ENCODE peak calls at places on chromosome 9, in five cellular contexts. E is tibial artery, T is B cell, X is stomach, J is A673. Y is an unnamed sample.

GRCh38 chr9:16033253-16033652 is 480.4 kb downstream of the CCDC171 start:
- DNase-seq in X (no peak), T (no peak), J (no peak), E (no peak), Y (no peak)

GRCh38 chr9:109192732-109193361 is 25.8 kb upstream of the FRRS1L start:
- DNase-seq in E (no peak), T (no peak), J (no peak), X (peak), Y (no peak)

GRCh38 chr9:136143215-136144001 is 24.7 kb upstream of the TMEM250 start:
- DNase-seq in T (no peak), X (no peak), E (no peak), J (peak), Y (no peak)

GRCh38 chr9:110058304-110058953 is 149.5 kb downstream of the C9orf152 start:
- DNase-seq in X (peak), J (peak), E (no peak), T (peak), Y (no peak)

GRCh38 chr9:125131778-125132177 is 11.6 kb downstream of the SCAI start:
- DNase-seq in T (no peak), E (no peak), X (no peak), J (no peak), Y (no peak)

GRCh38 chr9:31799953-31800609 is 584.4 kb upstream of the ACO1 start:
- DNase-seq in T (no peak), X (no peak), E (no peak), J (peak), Y (no peak)

GRCh38 chr9:122036988-122037387 is 56.1 kb downstream of the TTLL11 start:
- DNase-seq in J (peak), E (no peak), X (no peak), T (no peak), Y (no peak)

GRCh38 chr9:115997923-115998322 is 155.7 kb upstream of the PAPPA start:
- DNase-seq in T (no peak), E (no peak), X (no peak), J (no peak), Y (no peak)

GRCh38 chr9:8679405-8679951 is 879.9 kb upstream of the DMAC1 start:
- DNase-seq in J (peak), T (no peak), E (no peak), X (no peak), Y (no peak)

GRCh38 chr9:133406480-133407307 is 11.1 kb downstream of the REXO4 start:
- DNase-seq in X (peak), T (peak), E (peak), J (peak), Y (peak)

GRCh38 chr9:92764988-92765936 is 629 bp upstream of the BICD2 start:
- DNase-seq in J (peak), E (peak), T (peak), X (peak), Y (peak)

GRCh38 chr9:136902259-136902821 is 16.0 kb downstream of the TRAF2 start:
- DNase-seq in T (peak), E (peak), J (no peak), X (peak), Y (peak)

GRCh38 chr9:83596899-83597504 is 25.9 kb upstream of the IDNK start:
- DNase-seq in E (no peak), J (peak), X (no peak), T (peak), Y (peak)
- TF ChIP-seq CTCF in E (peak), J (peak), X (no peak), T (peak), Y (peak)

GRCh38 chr9:2875218-2875977 is 31.5 kb upstream of the PUM3 start:
- DNase-seq in X (no peak), J (no peak), T (no peak), E (no peak), Y (no peak)

GRCh38 chr9:2874001-2874750 is 30.3 kb upstream of the PUM3 start:
- DNase-seq in X (no peak), T (no peak), E (no peak), J (no peak), Y (no peak)

GRCh38 chr9:2872307-2872940 is 28.5 kb upstream of the PUM3 start:
- DNase-seq in T (no peak), X (no peak), E (no peak), J (peak), Y (no peak)

GRCh38 chr9:2872941-2873323 is 29.0 kb upstream of the PUM3 start:
- DNase-seq in E (no peak), T (no peak), J (no peak), X (no peak), Y (no peak)

GRCh38 chr9:2870340-2870739 is 26.4 kb upstream of the PUM3 start:
- DNase-seq in J (no peak), E (no peak), T (no peak), X (no peak), Y (no peak)
- TF ChIP-seq CTCF in J (no peak), E (no peak), T (no peak), X (no peak), Y (no peak)

DNA sequence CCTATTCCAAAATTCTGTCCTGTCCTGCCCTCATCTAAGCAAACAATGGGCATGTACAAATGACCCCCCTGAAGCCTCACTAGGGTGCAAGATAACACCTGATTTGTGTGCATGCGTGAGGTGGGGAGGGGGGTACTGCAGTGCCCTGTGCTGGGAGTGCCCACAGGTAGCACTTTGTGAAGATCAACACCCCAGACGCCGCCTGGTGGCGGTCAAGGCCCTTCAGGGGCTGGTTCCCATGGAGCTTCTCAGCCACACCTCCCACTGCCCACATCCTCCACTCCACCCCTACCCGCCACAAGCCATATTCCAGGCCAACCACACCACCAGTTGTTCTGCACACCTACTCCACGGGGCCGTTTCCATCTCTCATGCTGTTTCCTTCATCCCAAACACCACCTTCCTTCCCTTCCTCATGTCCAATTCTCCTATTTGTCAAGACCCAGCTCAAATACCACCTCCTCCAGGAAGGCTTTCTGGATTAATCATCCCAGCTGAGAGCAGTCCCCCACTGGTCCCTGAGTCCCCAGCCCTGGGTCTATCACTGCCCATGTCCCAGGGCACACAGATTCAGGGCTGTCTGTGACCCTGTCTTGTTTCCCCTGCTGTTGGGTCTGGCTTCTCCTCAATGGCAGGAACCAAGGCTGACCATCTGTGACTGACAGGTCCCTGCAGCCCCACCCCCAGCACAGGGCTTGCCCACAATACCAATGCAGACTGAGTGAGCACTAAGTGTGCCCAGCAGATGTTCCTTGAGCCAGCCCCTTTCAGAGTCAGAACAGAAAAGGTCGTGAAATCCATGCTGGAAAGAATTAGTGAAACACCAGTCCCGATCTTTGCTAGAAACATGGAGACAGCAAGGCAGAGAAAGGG is 178.4 kb downstream of the PAX5 start:
- DNase-seq in E (no peak), X (no peak), T (peak), J (no peak), Y (peak)
- TF ChIP-seq CTCF in E (no peak), X (no peak), T (peak), J (no peak), Y (peak)

DNA sequence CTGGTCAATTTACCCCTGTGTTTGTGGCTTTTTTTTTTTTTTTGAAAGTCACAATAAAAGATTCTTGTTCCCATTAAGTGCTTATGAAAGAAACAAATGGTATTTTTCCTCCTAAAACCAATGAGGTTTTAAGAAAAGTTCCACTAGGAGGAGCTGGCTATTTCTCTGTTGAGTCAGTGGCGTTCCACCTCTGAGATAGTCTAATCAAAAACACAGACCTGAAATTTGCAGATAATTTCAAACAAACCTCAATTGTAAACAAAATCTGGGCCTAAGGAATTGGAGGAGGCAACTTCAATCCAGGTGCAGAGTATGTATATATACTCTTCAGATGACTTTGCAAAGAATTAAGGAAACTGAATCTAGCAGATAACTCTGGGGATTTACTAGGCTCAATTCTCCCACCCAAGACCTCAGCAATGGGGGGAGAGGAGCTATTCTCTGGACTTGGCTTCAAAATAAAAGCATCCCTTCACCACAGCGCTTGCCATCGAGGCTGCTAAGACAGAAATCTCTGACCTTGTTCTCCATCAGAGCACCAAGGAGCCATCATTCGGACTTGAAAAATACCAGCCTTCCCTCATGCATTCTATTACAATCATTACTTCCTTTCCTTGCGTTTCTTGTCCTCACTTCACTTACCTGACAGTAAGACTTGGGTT is 52.4 kb downstream of the FANCC start:
- DNase-seq in T (no peak), E (no peak), J (peak), X (no peak), Y (no peak)
- TF ChIP-seq CTCF in T (no peak), E (peak), J (peak), X (peak), Y (no peak)

Y was measured in natural killer cell.